ENCODE peak calls at places on chromosomes 13 and 19, in four cellular contexts. D is right cardiac atrium, C is tibial nerve, G is H1. N is an unnamed sample. For H3K4me1, the result is how much of the 10 kb centered on the place peaks cover.

GRCh38 chr13:86892330-86892729 is 778.8 kb upstream of the SLITRK5 start:
- DNase-seq in C (no peak), D (no peak), G (no peak), N (no peak)

GRCh38 chr19:49422407-49423277 is 599 bp downstream of the PTH2 start:
- DNase-seq in C (no peak), G (peak), D (peak), N (no peak)

GRCh38 chr13:77330009-77330471 is 3.1 kb upstream of the MYCBP2 start:
- DNase-seq in G (no peak), C (no peak), D (no peak), N (no peak)

GRCh38 chr19:47095707-47096704 is 17.6 kb downstream of the ZC3H4 start:
- DNase-seq in D (peak), C (no peak), G (no peak), N (peak)

GRCh38 chr13:73833331-73834070 is 300.7 kb downstream of the KLF12 start:
- DNase-seq in D (no peak), C (no peak), G (no peak), N (no peak)

GRCh38 chr13:53885997-53886396 is 857.4 kb downstream of the OLFM4 start:
- DNase-seq in C (no peak), G (no peak), D (no peak), N (no peak)

GRCh38 chr13:22496803-22497508 is 683.8 kb upstream of the SGCG start:
- DNase-seq in C (no peak), D (no peak), G (no peak), N (no peak)

GRCh38 chr19:47663911-47664771 is 49.1 kb upstream of the EHD2 start:
- DNase-seq in D (peak), C (peak), G (no peak), N (peak)

GRCh38 chr19:41799444-41800000 is 3.1 kb downstream of the CEACAM3 start:
- DNase-seq in C (no peak), G (no peak), D (no peak), N (no peak)

GRCh38 chr19:40650749-40651305 is 39.6 kb downstream of the NUMBL start:
- DNase-seq in D (no peak), C (no peak), G (no peak), N (peak)

GRCh38 chr19:30111456-30111855 is 169.4 kb downstream of the URI1 start:
- DNase-seq in C (no peak), G (no peak), D (no peak), N (no peak)

DNA sequence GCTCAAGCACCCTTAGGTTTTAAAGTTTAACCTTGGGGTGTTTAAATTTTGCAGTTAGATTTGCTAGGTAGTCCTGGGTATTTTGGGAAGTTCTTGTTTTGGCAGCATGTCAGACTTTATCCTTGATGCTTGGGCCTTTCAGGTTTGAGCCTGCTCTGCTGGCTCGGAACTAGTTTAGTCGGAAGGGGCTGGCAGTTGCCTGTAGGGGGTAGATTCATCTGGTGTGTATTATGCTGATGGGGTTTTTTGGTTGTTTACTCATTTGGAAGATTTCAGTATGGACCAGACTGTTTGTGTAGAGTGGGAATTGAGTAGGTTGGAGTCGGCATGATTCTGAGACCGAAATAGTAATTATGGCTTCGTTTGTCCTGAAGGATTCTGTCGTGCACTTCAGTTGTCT is 15.1 kb downstream of the ILF3 start:
- DNase-seq in G (no peak), D (no peak), C (no peak), N (no peak)
- H3K4me1 ChIP-seq in G (under half), D (under half), C (under half), N (under half)

GRCh38 chr19:10085641-10086031 is 481 bp upstream of the SHFL start:
- DNase-seq in C (no peak), G (no peak), D (no peak), N (no peak)
- H3K27ac ChIP-seq in C (peak), G (no peak), D (no peak), N (peak)

GRCh38 chr13:40210865-40211585 is 455.4 kb downstream of the FOXO1 start:
- DNase-seq in C (no peak), D (no peak), G (no peak), N (no peak)
- H3K4me1 ChIP-seq in C (under half), D (under half), G (under half), N (under half)

DNA sequence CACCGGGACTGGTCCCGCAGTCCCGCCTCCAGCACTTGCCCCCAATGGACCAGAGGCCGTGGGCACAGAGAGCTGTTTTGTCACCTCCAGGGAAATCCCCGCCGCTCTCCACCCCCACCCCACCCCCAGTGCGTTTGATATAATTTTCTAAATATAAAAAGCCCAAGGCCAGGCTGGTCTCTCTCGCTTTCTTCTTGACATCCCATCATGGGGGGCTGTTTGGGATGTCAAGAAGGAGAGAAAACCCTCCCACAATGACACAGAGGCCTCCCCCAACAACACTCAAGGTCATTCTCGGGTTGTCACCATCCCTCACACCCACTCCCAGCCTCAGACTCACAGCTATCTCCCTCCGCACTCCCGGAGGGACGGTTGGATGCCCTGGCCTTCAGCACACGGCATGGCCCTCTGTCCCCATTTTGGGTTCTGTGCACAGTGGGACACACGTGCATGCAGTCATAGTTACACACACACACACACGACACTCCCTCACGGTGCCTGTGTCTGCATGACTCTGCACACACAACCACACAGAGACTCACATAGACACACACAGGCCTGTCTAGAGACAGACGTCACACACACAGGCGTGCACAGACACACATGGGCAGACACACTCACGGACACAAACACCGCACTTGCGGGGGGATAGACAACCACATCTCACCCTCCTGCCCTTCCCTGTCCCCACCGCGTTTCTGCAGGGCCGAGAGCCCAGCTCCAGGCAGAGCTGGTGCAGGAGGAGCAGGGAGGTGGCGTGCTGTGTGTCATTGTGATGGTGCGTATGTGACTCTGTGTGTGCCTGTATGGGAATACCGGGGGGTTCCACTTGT is 4.8 kb upstream of the NFIC start:
- DNase-seq in D (no peak), G (no peak), C (no peak), N (peak)
- H3K27ac ChIP-seq in D (peak), G (no peak), C (peak), N (peak)

DNA sequence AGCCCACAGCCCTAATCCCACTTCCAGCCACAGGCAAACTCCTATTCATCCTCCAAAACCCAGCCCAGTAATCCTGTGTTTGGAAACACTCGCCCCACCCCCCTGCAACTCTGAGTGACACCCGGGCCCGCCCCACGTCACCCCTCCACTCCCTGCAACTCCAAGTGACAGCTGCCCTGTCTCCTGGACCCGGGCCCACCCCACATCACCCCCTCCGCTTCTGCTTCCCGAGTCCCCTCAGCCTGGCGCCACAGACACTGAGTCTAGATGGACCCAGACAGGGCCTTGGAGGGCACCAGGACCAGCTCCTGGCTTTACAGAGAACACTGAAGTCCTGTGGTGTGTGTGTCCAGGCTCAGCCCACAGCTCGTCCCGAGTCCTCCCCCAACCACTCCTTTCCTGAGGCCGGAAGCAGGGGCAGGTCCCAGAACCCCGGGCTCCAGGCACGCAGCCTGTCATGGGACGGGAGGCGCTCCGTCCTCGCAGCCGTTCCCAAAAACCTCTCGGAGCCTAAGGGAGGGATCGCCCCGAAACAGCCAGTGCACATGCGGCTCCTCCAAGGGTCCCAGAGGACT is 7.7 kb downstream of the REXO1 start:
- DNase-seq in C (no peak), G (no peak), D (peak), N (no peak)
- H3K4me1 ChIP-seq in C (under half), G (under half), D (under half), N (half or more)

GRCh38 chr13:27263438-27263837 is 7.2 kb upstream of the RASL11A start:
- DNase-seq in G (no peak), D (no peak), C (no peak), N (no peak)

GRCh38 chr13:27262546-27262945 is 8.1 kb upstream of the RASL11A start:
- DNase-seq in C (no peak), G (no peak), D (no peak), N (no peak)

GRCh38 chr13:27264181-27264580 is 6.4 kb upstream of the RASL11A start:
- DNase-seq in C (no peak), D (peak), G (no peak), N (no peak)

GRCh38 chr13:27266937-27267336 is 3.7 kb upstream of the RASL11A start:
- DNase-seq in D (no peak), C (no peak), G (no peak), N (no peak)

DNA sequence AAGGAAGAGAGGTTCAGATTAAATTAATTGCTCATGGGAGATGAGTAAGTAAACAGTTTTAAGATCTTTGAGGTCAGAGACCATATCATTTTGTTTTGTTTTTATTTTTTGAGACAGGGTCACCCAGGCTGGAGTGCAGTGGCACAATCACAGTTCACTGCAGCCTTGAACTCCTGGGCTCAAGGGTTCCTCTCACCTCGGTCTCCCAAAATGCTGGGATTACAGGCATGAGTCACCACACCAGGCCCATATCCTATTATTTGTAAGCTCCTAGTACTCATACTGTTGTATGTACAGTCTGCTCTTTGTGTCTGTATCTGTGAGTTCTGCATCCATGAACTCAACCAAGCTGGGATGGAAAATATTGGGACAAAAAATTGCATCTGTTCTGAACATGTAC is 6.0 kb upstream of the RASL11A start:
- DNase-seq in D (no peak), G (no peak), C (no peak), N (no peak)
- H3K27ac ChIP-seq in D (no peak), G (no peak), C (no peak), N (no peak)

DNA sequence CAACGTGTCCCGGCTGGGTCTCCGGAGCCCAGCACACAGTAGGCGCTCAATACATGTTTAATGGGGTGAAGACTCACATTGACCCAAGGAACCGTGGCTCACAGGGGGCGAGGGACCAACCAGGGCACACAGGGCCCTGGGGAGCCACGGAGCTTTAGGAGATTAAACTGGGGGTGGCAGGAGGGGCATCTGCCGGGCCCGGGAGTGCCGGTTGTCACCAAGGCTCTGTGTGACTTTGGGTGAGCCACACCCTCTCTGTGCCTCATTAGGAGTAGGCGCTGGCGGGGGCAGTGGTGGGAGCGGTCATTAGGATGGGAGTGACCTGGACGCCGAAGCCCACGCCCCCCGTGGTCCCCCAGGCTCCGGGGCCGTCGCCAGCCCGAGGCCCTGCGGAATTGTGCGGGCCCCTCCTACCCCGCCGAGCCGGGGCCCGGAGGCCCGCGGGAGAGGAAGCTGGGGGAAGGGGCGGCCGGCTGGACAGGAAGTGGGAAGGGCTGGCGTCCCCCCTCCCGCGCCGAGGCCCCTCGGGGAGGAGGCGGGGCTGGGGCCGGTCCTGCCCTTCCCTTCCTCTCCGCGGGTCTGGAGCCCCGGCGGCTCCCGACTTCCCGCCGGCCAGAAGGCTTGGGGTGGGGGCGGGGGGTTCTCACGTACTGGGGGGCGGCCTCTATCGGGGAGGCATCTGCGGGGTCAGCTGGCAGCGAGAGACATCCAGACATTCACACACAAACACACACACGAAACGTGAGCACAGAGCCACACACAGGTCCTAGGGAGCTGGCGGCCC is 1.8 kb upstream of the SSBP4 start:
- DNase-seq in G (peak), D (peak), C (peak), N (peak)
- H3K4me1 ChIP-seq in G (under half), D (under half), C (under half), N (half or more)

GRCh38 chr19:14088634-14089411 is 1.7 kb downstream of the SAMD1 start:
- DNase-seq in D (no peak), C (no peak), G (no peak), N (no peak)
- H3K27ac ChIP-seq in D (no peak), C (peak), G (no peak), N (peak)

GRCh38 chr19:53088091-53088490 is 15.1 kb downstream of the ZNF160 start:
- DNase-seq in D (no peak), G (no peak), C (no peak), N (no peak)

GRCh38 chr19:53091413-53091812 is 11.8 kb downstream of the ZNF160 start:
- DNase-seq in D (peak), G (peak), C (no peak), N (no peak)

GRCh38 chr19:53086949-53087348 is 16.3 kb downstream of the ZNF160 start:
- DNase-seq in G (no peak), C (no peak), D (peak), N (no peak)

GRCh38 chr19:53082929-53083328 is 20.3 kb downstream of the ZNF160 start:
- DNase-seq in C (no peak), G (no peak), D (no peak), N (no peak)

GRCh38 chr19:53085496-53085895 is 17.7 kb downstream of the ZNF160 start:
- DNase-seq in C (no peak), D (no peak), G (no peak), N (no peak)
- H3K4me1 ChIP-seq in C (under half), D (under half), G (under half), N (under half)

N was measured in tibial artery.